ENCODE peak calls at places on chromosome 1, in five cellular contexts. N, A, F, O and D are unnamed samples.

GRCh38 chr1:201100169-201100930 is 11.9 kb downstream of the CACNA1S start:
- DNase-seq in N (no peak), F (no peak), A (no peak), O (no peak), D (no peak)

GRCh38 chr1:185213086-185213485 is 56.1 kb downstream of the SWT1 start:
- DNase-seq in A (no peak), F (no peak), O (no peak), N (peak; percentile 13), D (peak; percentile 55)

GRCh38 chr1:162189345-162189744 is 119.9 kb downstream of the NOS1AP start:
- DNase-seq in F (no peak), O (no peak), N (no peak), A (no peak), D (no peak)

GRCh38 chr1:157411769-157412168 is 140.5 kb downstream of the FCRL5 start:
- DNase-seq in A (no peak), O (no peak), F (no peak), N (no peak), D (no peak)

GRCh38 chr1:172005856-172006255 is 164.6 kb downstream of the DNM3 start:
- DNase-seq in A (no peak), F (no peak), N (peak; percentile 10), O (no peak), D (peak; percentile 66)

GRCh38 chr1:151606384-151606783 is 5.5 kb upstream of the SNX27 start:
- DNase-seq in A (no peak), N (no peak), F (no peak), O (no peak), D (no peak)

GRCh38 chr1:53340660-53341520 is 13.0 kb upstream of the LRP8 start:
- DNase-seq in N (no peak), A (no peak), O (no peak), F (no peak), D (no peak)

GRCh38 chr1:106526650-106527049 is 529.8 kb upstream of the PRMT6 start:
- DNase-seq in O (no peak), F (no peak), A (no peak), N (peak; percentile 67), D (peak; percentile 50)

GRCh38 chr1:147635342-147635741 is 35.0 kb downstream of the ACP6 start:
- DNase-seq in F (no peak), N (no peak), O (no peak), A (no peak), D (no peak)

GRCh38 chr1:165747632-165748452 is 20.8 kb downstream of the TMCO1 start:
- DNase-seq in F (no peak), O (no peak), N (no peak), A (no peak), D (no peak)

GRCh38 chr1:8816306-8816705 is 1.1 kb downstream of the RERE start:
- DNase-seq in O (no peak), N (no peak), A (no peak), F (no peak), D (peak; percentile 47)

GRCh38 chr1:94395748-94396309 is 22.4 kb upstream of the ABCD3 start:
- DNase-seq in O (no peak), A (no peak), F (no peak), N (no peak), D (no peak)

GRCh38 chr1:184110253-184111204 is 59.0 kb downstream of the TSEN15 start:
- DNase-seq in O (no peak), A (no peak), F (no peak), N (no peak), D (no peak)

GRCh38 chr1:22729921-22730320 is 19.3 kb downstream of the EPHB2 start:
- DNase-seq in F (no peak), O (no peak), A (no peak), N (no peak), D (no peak)

GRCh38 chr1:151739590-151740355 is 18.5 kb downstream of the RIIAD1 start:
- DNase-seq in F (no peak), A (no peak), O (no peak), N (no peak), D (no peak)